ENCODE peak calls at places on chromosomes 12 and 14, in four cellular contexts. G is A549, F is type B pancreatic cell, O is Calu3. I is an unnamed sample.

GRCh38 chr14:102809870-102810269 is 32.6 kb downstream of the TRAF3 start:
- DNase-seq in G (no peak), F (no peak), O (no peak), I (peak)

GRCh38 chr12:90965204-90965603 is 10.2 kb upstream of the CCER1 start:
- DNase-seq in G (no peak), F (no peak), O (no peak), I (no peak)

GRCh38 chr12:62844915-62845314 is 90.0 kb downstream of the PPM1H start:
- DNase-seq in G (no peak), F (no peak), O (no peak), I (no peak)

GRCh38 chr12:3775385-3776035 is 22.6 kb upstream of the CRACR2A start:
- DNase-seq in G (no peak), F (no peak), O (no peak), I (no peak)

GRCh38 chr14:32381869-32382268 is 52.8 kb downstream of the AKAP6 start:
- DNase-seq in G (no peak), F (no peak), O (no peak), I (no peak)

GRCh38 chr14:24094839-24095195 is 706 bp downstream of the PCK2 start:
- DNase-seq in G (no peak), F (no peak), O (no peak), I (no peak)

GRCh38 chr14:32702571-32702970 is 236.1 kb upstream of the NPAS3 start:
- DNase-seq in G (no peak), F (no peak), O (no peak), I (peak)

GRCh38 chr14:32224731-32225377 is 21.8 kb upstream of the RNU6-8 start:
- DNase-seq in G (peak), F (no peak), O (peak), I (peak)

GRCh38 chr12:112506513-112507166 is 87.9 kb downstream of the PTPN11 start:
- DNase-seq in G (no peak), F (no peak), O (peak), I (no peak)

GRCh38 chr12:54341901-54342300 is 17.0 kb downstream of the COPZ1 start:
- DNase-seq in G (no peak), F (no peak), O (no peak), I (no peak)

GRCh38 chr14:101499080-101499479 is 62.2 kb upstream of the DIO3 start:
- DNase-seq in G (no peak), F (no peak), O (no peak), I (no peak)

GRCh38 chr14:37899365-37899764 is 303.9 kb downstream of the TTC6 start:
- DNase-seq in G (no peak), F (no peak), O (no peak), I (no peak)

GRCh38 chr14:99939421-99939820 is 125.8 kb upstream of the EVL start:
- DNase-seq in G (no peak), F (no peak), O (no peak), I (no peak)

I was measured in EH.